ENCODE peak calls at places on chromosomes 13 and 19, in nine cellular contexts. One of them, this sample, is unnamed.
A peak's percentile ranks its signal among the peaks of the same experiment; 100 is the strongest.

GRCh38 chr19:45506991-45507863 is at the start of gene VASP:
- DNase-seq in left colon: peak; percentile 91
- DNase-seq in fibroblast of lung: peak; percentile 84
- DNase-seq in activated T-cell treated with anti-CD3 and anti-CD28 coated beads, Interleukin-2, amount 50 U/mL, for 72 hours: peak; percentile 93
- DNase-seq in AG10803: peak; percentile 78
- DNase-seq in WTC11: peak; percentile 89
- DNase-seq in aorta: peak; percentile 92
- DNase-seq in left ventricle myocardium inferior: peak; percentile 88
- DNase-seq in stimulated activated CD4-positive, alpha-beta T cell treated with anti-CD3 and anti-CD28 coated beads, Interleukin-15, amount 100 ng/mL, for 1 hour: peak; percentile 84
- DNase-seq in this sample: peak; percentile 97

GRCh38 chr13:45538382-45538781 is 73.6 kb downstream of the COG3 start:
- DNase-seq in left colon: no peak
- DNase-seq in fibroblast of lung: no peak
- DNase-seq in activated T-cell treated with anti-CD3 and anti-CD28 coated beads, Interleukin-2, amount 50 U/mL, for 72 hours: no peak
- DNase-seq in AG10803: no peak
- DNase-seq in WTC11: no peak
- DNase-seq in aorta: no peak
- DNase-seq in left ventricle myocardium inferior: no peak
- DNase-seq in stimulated activated CD4-positive, alpha-beta T cell treated with anti-CD3 and anti-CD28 coated beads, Interleukin-15, amount 100 ng/mL, for 1 hour: no peak
- DNase-seq in this sample: peak; percentile 6

GRCh38 chr19:43148233-43148632 is 38.1 kb downstream of the PSG5 start:
- DNase-seq in left colon: no peak
- DNase-seq in fibroblast of lung: peak; percentile 82
- DNase-seq in activated T-cell treated with anti-CD3 and anti-CD28 coated beads, Interleukin-2, amount 50 U/mL, for 72 hours: no peak
- DNase-seq in AG10803: peak; percentile 90
- DNase-seq in WTC11: no peak
- DNase-seq in aorta: no peak
- DNase-seq in left ventricle myocardium inferior: no peak
- DNase-seq in stimulated activated CD4-positive, alpha-beta T cell treated with anti-CD3 and anti-CD28 coated beads, Interleukin-15, amount 100 ng/mL, for 1 hour: no peak
- DNase-seq in this sample: no peak

GRCh38 chr19:48674921-48675824 is 2.4 kb upstream of the NTN5 start:
- DNase-seq in left colon: peak; percentile 83
- DNase-seq in fibroblast of lung: peak; percentile 59
- DNase-seq in activated T-cell treated with anti-CD3 and anti-CD28 coated beads, Interleukin-2, amount 50 U/mL, for 72 hours: peak; percentile 82
- DNase-seq in AG10803: peak; percentile 70
- DNase-seq in WTC11: peak; percentile 91
- DNase-seq in aorta: peak; percentile 88
- DNase-seq in left ventricle myocardium inferior: peak; percentile 77
- DNase-seq in stimulated activated CD4-positive, alpha-beta T cell treated with anti-CD3 and anti-CD28 coated beads, Interleukin-15, amount 100 ng/mL, for 1 hour: peak; percentile 38
- DNase-seq in this sample: peak; percentile 72

GRCh38 chr13:41835871-41836270 is 125.0 kb downstream of the VWA8 start:
- DNase-seq in left colon: no peak
- DNase-seq in fibroblast of lung: peak; percentile 62
- DNase-seq in activated T-cell treated with anti-CD3 and anti-CD28 coated beads, Interleukin-2, amount 50 U/mL, for 72 hours: no peak
- DNase-seq in AG10803: peak; percentile 60
- DNase-seq in WTC11: no peak
- DNase-seq in aorta: no peak
- DNase-seq in left ventricle myocardium inferior: no peak
- DNase-seq in stimulated activated CD4-positive, alpha-beta T cell treated with anti-CD3 and anti-CD28 coated beads, Interleukin-15, amount 100 ng/mL, for 1 hour: no peak
- DNase-seq in this sample: no peak

GRCh38 chr19:55173717-55174409 is 6.2 kb downstream of the SYT5 start:
- DNase-seq in left colon: no peak
- DNase-seq in fibroblast of lung: peak; percentile 43
- DNase-seq in activated T-cell treated with anti-CD3 and anti-CD28 coated beads, Interleukin-2, amount 50 U/mL, for 72 hours: peak; percentile 70
- DNase-seq in AG10803: peak; percentile 73
- DNase-seq in WTC11: peak; percentile 96
- DNase-seq in aorta: peak; percentile 80
- DNase-seq in left ventricle myocardium inferior: peak; percentile 63
- DNase-seq in stimulated activated CD4-positive, alpha-beta T cell treated with anti-CD3 and anti-CD28 coated beads, Interleukin-15, amount 100 ng/mL, for 1 hour: no peak
- DNase-seq in this sample: no peak

GRCh38 chr19:29686285-29686805 is 21.1 kb downstream of the PLEKHF1 start:
- DNase-seq in left colon: no peak
- DNase-seq in fibroblast of lung: no peak
- DNase-seq in activated T-cell treated with anti-CD3 and anti-CD28 coated beads, Interleukin-2, amount 50 U/mL, for 72 hours: no peak
- DNase-seq in AG10803: no peak
- DNase-seq in WTC11: no peak
- DNase-seq in aorta: peak; percentile 31
- DNase-seq in left ventricle myocardium inferior: no peak
- DNase-seq in stimulated activated CD4-positive, alpha-beta T cell treated with anti-CD3 and anti-CD28 coated beads, Interleukin-15, amount 100 ng/mL, for 1 hour: no peak
- DNase-seq in this sample: no peak

GRCh38 chr19:5250127-5250659 is 90.4 kb downstream of the PTPRS start:
- DNase-seq in left colon: peak; percentile 61
- DNase-seq in fibroblast of lung: no peak
- DNase-seq in activated T-cell treated with anti-CD3 and anti-CD28 coated beads, Interleukin-2, amount 50 U/mL, for 72 hours: no peak
- DNase-seq in AG10803: no peak
- DNase-seq in WTC11: no peak
- DNase-seq in aorta: peak; percentile 80
- DNase-seq in left ventricle myocardium inferior: peak; percentile 75
- DNase-seq in stimulated activated CD4-positive, alpha-beta T cell treated with anti-CD3 and anti-CD28 coated beads, Interleukin-15, amount 100 ng/mL, for 1 hour: no peak
- DNase-seq in this sample: no peak

GRCh38 chr19:7391218-7391670 is 42.5 kb downstream of the ARHGEF18 start:
- DNase-seq in left colon: peak; percentile 63
- DNase-seq in fibroblast of lung: peak; percentile 97
- DNase-seq in activated T-cell treated with anti-CD3 and anti-CD28 coated beads, Interleukin-2, amount 50 U/mL, for 72 hours: no peak
- DNase-seq in AG10803: no peak
- DNase-seq in WTC11: no peak
- DNase-seq in aorta: no peak
- DNase-seq in left ventricle myocardium inferior: no peak
- DNase-seq in stimulated activated CD4-positive, alpha-beta T cell treated with anti-CD3 and anti-CD28 coated beads, Interleukin-15, amount 100 ng/mL, for 1 hour: no peak
- DNase-seq in this sample: no peak

GRCh38 chr13:106507560-106508274 is 27.7 kb downstream of the EFNB2 start:
- DNase-seq in left colon: no peak
- DNase-seq in fibroblast of lung: peak; percentile 99
- DNase-seq in activated T-cell treated with anti-CD3 and anti-CD28 coated beads, Interleukin-2, amount 50 U/mL, for 72 hours: no peak
- DNase-seq in AG10803: peak; percentile 95
- DNase-seq in WTC11: no peak
- DNase-seq in aorta: no peak
- DNase-seq in left ventricle myocardium inferior: no peak
- DNase-seq in stimulated activated CD4-positive, alpha-beta T cell treated with anti-CD3 and anti-CD28 coated beads, Interleukin-15, amount 100 ng/mL, for 1 hour: no peak
- DNase-seq in this sample: no peak

GRCh38 chr13:106990594-106990993 is 422.7 kb upstream of the ARGLU1 start:
- DNase-seq in left colon: no peak
- DNase-seq in fibroblast of lung: peak; percentile 32
- DNase-seq in activated T-cell treated with anti-CD3 and anti-CD28 coated beads, Interleukin-2, amount 50 U/mL, for 72 hours: no peak
- DNase-seq in AG10803: peak; percentile 44
- DNase-seq in WTC11: no peak
- DNase-seq in aorta: no peak
- DNase-seq in left ventricle myocardium inferior: no peak
- DNase-seq in stimulated activated CD4-positive, alpha-beta T cell treated with anti-CD3 and anti-CD28 coated beads, Interleukin-15, amount 100 ng/mL, for 1 hour: no peak
- DNase-seq in this sample: no peak